ENCODE peak calls at places on chromosome 4, in nine cellular contexts. One of them, this sample, is unnamed.

GRCh38 chr4:10020871-10021676 is at the start of gene SLC2A9:
- DNase-seq in cardiac muscle cell: peak; percentile 79
- DNase-seq in HCT116: no peak
- DNase-seq in tibial artery: no peak
- DNase-seq in lung: no peak
- DNase-seq in caudate nucleus: no peak
- DNase-seq in GM23248: peak; percentile 60
- DNase-seq in CD8-positive, alpha-beta T cell: no peak
- DNase-seq in A549: no peak
- DNase-seq in this sample: no peak

GRCh38 chr4:128917781-128918180 is 108.3 kb downstream of the JADE1 start:
- DNase-seq in CD8-positive, alpha-beta T cell: no peak
- DNase-seq in A549: no peak
- DNase-seq in tibial artery: no peak
- DNase-seq in lung: no peak
- DNase-seq in caudate nucleus: no peak
- DNase-seq in HCT116: no peak
- DNase-seq in GM23248: no peak
- DNase-seq in cardiac muscle cell: no peak
- DNase-seq in this sample: no peak

GRCh38 chr4:40626183-40626990 is 3.3 kb downstream of the RBM47 start:
- DNase-seq in cardiac muscle cell: peak; percentile 49
- DNase-seq in GM23248: peak; percentile 12
- DNase-seq in A549: no peak
- DNase-seq in CD8-positive, alpha-beta T cell: no peak
- DNase-seq in lung: no peak
- DNase-seq in tibial artery: no peak
- DNase-seq in caudate nucleus: no peak
- DNase-seq in HCT116: no peak
- DNase-seq in this sample: no peak

GRCh38 chr4:10082459-10083272 is 33.9 kb downstream of the WDR1 start:
- DNase-seq in lung: no peak
- DNase-seq in CD8-positive, alpha-beta T cell: no peak
- DNase-seq in A549: no peak
- DNase-seq in HCT116: no peak
- DNase-seq in tibial artery: peak; percentile 51
- DNase-seq in caudate nucleus: no peak
- DNase-seq in GM23248: no peak
- DNase-seq in cardiac muscle cell: no peak
- DNase-seq in this sample: no peak

GRCh38 chr4:4248885-4249203 is 821 bp upstream of the TMEM128 start:
- DNase-seq in A549: no peak
- DNase-seq in tibial artery: no peak
- DNase-seq in lung: no peak
- DNase-seq in HCT116: no peak
- DNase-seq in caudate nucleus: no peak
- DNase-seq in GM23248: peak; percentile 66
- DNase-seq in CD8-positive, alpha-beta T cell: no peak
- DNase-seq in cardiac muscle cell: no peak
- DNase-seq in this sample: no peak

GRCh38 chr4:110309686-110310085 is 111.3 kb upstream of the ELOVL6 start:
- DNase-seq in caudate nucleus: no peak
- DNase-seq in CD8-positive, alpha-beta T cell: no peak
- DNase-seq in lung: no peak
- DNase-seq in tibial artery: no peak
- DNase-seq in cardiac muscle cell: peak; percentile 39
- DNase-seq in A549: no peak
- DNase-seq in HCT116: no peak
- DNase-seq in GM23248: peak; percentile 33
- DNase-seq in this sample: no peak

GRCh38 chr4:4672397-4672796 is 130.5 kb upstream of the STX18 start:
- DNase-seq in CD8-positive, alpha-beta T cell: no peak
- DNase-seq in A549: no peak
- DNase-seq in lung: no peak
- DNase-seq in caudate nucleus: no peak
- DNase-seq in tibial artery: no peak
- DNase-seq in GM23248: no peak
- DNase-seq in HCT116: no peak
- DNase-seq in cardiac muscle cell: no peak
- DNase-seq in this sample: no peak

GRCh38 chr4:15894923-15895411 is 43.6 kb downstream of the FGFBP1 start:
- DNase-seq in tibial artery: no peak
- DNase-seq in lung: no peak
- DNase-seq in A549: peak; percentile 8
- DNase-seq in caudate nucleus: no peak
- DNase-seq in HCT116: no peak
- DNase-seq in GM23248: peak; percentile 65
- DNase-seq in CD8-positive, alpha-beta T cell: no peak
- DNase-seq in cardiac muscle cell: no peak
- DNase-seq in this sample: no peak

GRCh38 chr4:103424853-103425252 is 226.7 kb upstream of the CENPE start:
- DNase-seq in CD8-positive, alpha-beta T cell: no peak
- DNase-seq in cardiac muscle cell: peak; percentile 1
- DNase-seq in caudate nucleus: no peak
- DNase-seq in GM23248: peak; percentile 2
- DNase-seq in HCT116: no peak
- DNase-seq in lung: no peak
- DNase-seq in tibial artery: no peak
- DNase-seq in A549: peak; percentile 3
- DNase-seq in this sample: no peak

GRCh38 chr4:148405161-148405893 is 36.9 kb downstream of the NR3C2 start:
- DNase-seq in lung: peak; percentile 67
- DNase-seq in cardiac muscle cell: no peak
- DNase-seq in CD8-positive, alpha-beta T cell: no peak
- DNase-seq in A549: no peak
- DNase-seq in caudate nucleus: no peak
- DNase-seq in GM23248: no peak
- DNase-seq in tibial artery: no peak
- DNase-seq in HCT116: no peak
- DNase-seq in this sample: no peak

GRCh38 chr4:73945140-73945539 is 36.7 kb downstream of the PF4 start:
- DNase-seq in caudate nucleus: no peak
- DNase-seq in HCT116: no peak
- DNase-seq in CD8-positive, alpha-beta T cell: no peak
- DNase-seq in lung: no peak
- DNase-seq in tibial artery: no peak
- DNase-seq in cardiac muscle cell: no peak
- DNase-seq in GM23248: no peak
- DNase-seq in A549: no peak
- DNase-seq in this sample: no peak

GRCh38 chr4:11842620-11843263 is 414.0 kb upstream of the HS3ST1 start:
- DNase-seq in A549: no peak
- DNase-seq in HCT116: no peak
- DNase-seq in lung: no peak
- DNase-seq in GM23248: no peak
- DNase-seq in cardiac muscle cell: no peak
- DNase-seq in tibial artery: no peak
- DNase-seq in CD8-positive, alpha-beta T cell: no peak
- DNase-seq in caudate nucleus: no peak
- DNase-seq in this sample: no peak

GRCh38 chr4:187840814-187841213 is 154.8 kb upstream of the ZFP42 start:
- DNase-seq in GM23248: no peak
- DNase-seq in lung: no peak
- DNase-seq in caudate nucleus: no peak
- DNase-seq in tibial artery: no peak
- DNase-seq in cardiac muscle cell: no peak
- DNase-seq in HCT116: no peak
- DNase-seq in A549: no peak
- DNase-seq in CD8-positive, alpha-beta T cell: no peak
- DNase-seq in this sample: no peak

GRCh38 chr4:119329837-119330620 is 8.1 kb upstream of the FABP2 start:
- DNase-seq in CD8-positive, alpha-beta T cell: no peak
- DNase-seq in lung: no peak
- DNase-seq in cardiac muscle cell: no peak
- DNase-seq in tibial artery: no peak
- DNase-seq in HCT116: no peak
- DNase-seq in GM23248: no peak
- DNase-seq in A549: no peak
- DNase-seq in caudate nucleus: no peak
- DNase-seq in this sample: no peak

GRCh38 chr4:102868782-102869568 is at the start of gene CISD2:
- DNase-seq in tibial artery: peak; percentile 96
- DNase-seq in lung: peak; percentile 91
- DNase-seq in cardiac muscle cell: peak; percentile 95
- DNase-seq in caudate nucleus: peak; percentile 88
- DNase-seq in GM23248: peak; percentile 97
- DNase-seq in HCT116: peak; percentile 82
- DNase-seq in A549: peak; percentile 67
- DNase-seq in CD8-positive, alpha-beta T cell: peak; percentile 87
- DNase-seq in this sample: peak; percentile 63

GRCh38 chr4:95044204-95044848 is 286.6 kb downstream of the BMPR1B start:
- DNase-seq in tibial artery: no peak
- DNase-seq in cardiac muscle cell: no peak
- DNase-seq in lung: no peak
- DNase-seq in caudate nucleus: no peak
- DNase-seq in CD8-positive, alpha-beta T cell: no peak
- DNase-seq in HCT116: no peak
- DNase-seq in A549: no peak
- DNase-seq in GM23248: no peak
- DNase-seq in this sample: no peak

GRCh38 chr4:69321153-69321729 is 41.0 kb downstream of the UGT2B28 start:
- DNase-seq in lung: no peak
- DNase-seq in CD8-positive, alpha-beta T cell: no peak
- DNase-seq in A549: no peak
- DNase-seq in cardiac muscle cell: no peak
- DNase-seq in HCT116: no peak
- DNase-seq in caudate nucleus: no peak
- DNase-seq in GM23248: no peak
- DNase-seq in tibial artery: no peak
- DNase-seq in this sample: no peak

GRCh38 chr4:3483471-3483921 is 20.4 kb downstream of the DOK7 start:
- DNase-seq in HCT116: no peak
- DNase-seq in A549: no peak
- DNase-seq in GM23248: peak; percentile 89
- DNase-seq in tibial artery: peak; percentile 97
- DNase-seq in caudate nucleus: no peak
- DNase-seq in lung: no peak
- DNase-seq in CD8-positive, alpha-beta T cell: no peak
- DNase-seq in cardiac muscle cell: no peak
- DNase-seq in this sample: no peak

DNA sequence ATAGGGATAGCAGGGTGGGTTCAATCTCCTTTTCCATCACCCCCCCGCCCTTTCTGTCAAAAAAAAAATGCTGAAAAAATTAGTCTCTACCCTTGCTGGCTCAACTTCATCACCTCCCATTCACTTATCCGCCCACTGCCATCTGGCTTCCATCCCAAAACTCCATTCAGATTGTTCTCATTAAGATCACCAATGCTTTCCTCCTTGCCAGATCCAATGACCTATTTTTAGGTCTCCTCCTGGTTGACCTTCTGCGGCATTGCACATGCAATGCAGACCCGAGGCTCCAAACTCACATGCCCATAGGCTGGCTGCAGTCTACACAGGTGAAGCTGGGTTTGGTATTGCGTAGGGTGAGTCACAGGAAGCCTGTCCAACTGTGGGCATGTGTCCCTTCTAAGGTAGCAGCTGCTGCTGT is 21.1 kb upstream of the STIM2 start:
- DNase-seq in tibial artery: no peak
- DNase-seq in HCT116: no peak
- DNase-seq in GM23248: peak; percentile 35
- DNase-seq in caudate nucleus: no peak
- DNase-seq in cardiac muscle cell: peak; percentile 48
- DNase-seq in lung: no peak
- DNase-seq in CD8-positive, alpha-beta T cell: no peak
- DNase-seq in A549: no peak
- DNase-seq in this sample: no peak
- H3K27ac ChIP-seq in tibial artery: no peak overlapping the region
- H3K27ac ChIP-seq in HCT116: no peak overlapping the region
- H3K27ac ChIP-seq in GM23248: no peak overlapping the region
- H3K27ac ChIP-seq in caudate nucleus: no peak overlapping the region
- H3K27ac ChIP-seq in cardiac muscle cell: no peak overlapping the region
- H3K27ac ChIP-seq in lung: no peak overlapping the region
- H3K27ac ChIP-seq in CD8-positive, alpha-beta T cell: no peak overlapping the region
- H3K27ac ChIP-seq in A549: no peak overlapping the region
- H3K27ac ChIP-seq in this sample: no peak overlapping the region

GRCh38 chr4:169611157-169611556 is 1.2 kb downstream of the NEK1 start:
- DNase-seq in CD8-positive, alpha-beta T cell: no peak
- DNase-seq in lung: no peak
- DNase-seq in tibial artery: no peak
- DNase-seq in HCT116: no peak
- DNase-seq in caudate nucleus: no peak
- DNase-seq in A549: no peak
- DNase-seq in GM23248: peak; percentile 35
- DNase-seq in cardiac muscle cell: no peak
- DNase-seq in this sample: no peak
- H3K27ac ChIP-seq in CD8-positive, alpha-beta T cell: no peak overlapping the region
- H3K27ac ChIP-seq in lung: no peak overlapping the region
- H3K27ac ChIP-seq in tibial artery: peak overlapping the region; percentile 98
- H3K27ac ChIP-seq in HCT116: no peak overlapping the region
- H3K27ac ChIP-seq in caudate nucleus: no peak overlapping the region
- H3K27ac ChIP-seq in A549: no peak overlapping the region
- H3K27ac ChIP-seq in GM23248: peak overlapping the region; percentile 92
- H3K27ac ChIP-seq in cardiac muscle cell: no peak overlapping the region
- H3K27ac ChIP-seq in this sample: no peak overlapping the region

DNA sequence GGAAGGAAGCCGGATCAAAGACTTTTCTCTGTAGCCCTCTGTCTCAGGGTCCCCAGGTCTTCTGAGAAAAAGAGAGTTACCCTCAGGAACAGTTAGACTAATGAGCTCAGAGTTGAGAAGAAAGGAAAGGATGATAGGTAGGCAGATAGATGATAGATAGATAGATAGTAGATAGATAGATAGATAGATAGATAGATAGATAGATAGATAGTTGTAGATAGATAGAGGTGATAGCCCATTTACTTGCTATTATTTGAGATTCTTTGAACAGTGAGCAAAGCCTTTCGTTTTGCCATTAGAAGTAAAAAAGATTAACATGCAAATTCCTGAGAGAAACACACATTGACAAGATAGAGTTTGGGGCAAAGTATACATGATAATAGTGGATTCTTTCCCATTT is 86.9 kb upstream of the KIT start:
- DNase-seq in GM23248: no peak
- DNase-seq in HCT116: no peak
- DNase-seq in A549: no peak
- DNase-seq in tibial artery: no peak
- DNase-seq in caudate nucleus: no peak
- DNase-seq in CD8-positive, alpha-beta T cell: no peak
- DNase-seq in lung: no peak
- DNase-seq in cardiac muscle cell: no peak
- DNase-seq in this sample: no peak
- H3K27ac ChIP-seq in GM23248: no peak overlapping the region
- H3K27ac ChIP-seq in HCT116: no peak overlapping the region
- H3K27ac ChIP-seq in A549: no peak overlapping the region
- H3K27ac ChIP-seq in tibial artery: no peak overlapping the region
- H3K27ac ChIP-seq in caudate nucleus: no peak overlapping the region
- H3K27ac ChIP-seq in CD8-positive, alpha-beta T cell: no peak overlapping the region
- H3K27ac ChIP-seq in lung: no peak overlapping the region
- H3K27ac ChIP-seq in cardiac muscle cell: no peak overlapping the region
- H3K27ac ChIP-seq in this sample: no peak overlapping the region

DNA sequence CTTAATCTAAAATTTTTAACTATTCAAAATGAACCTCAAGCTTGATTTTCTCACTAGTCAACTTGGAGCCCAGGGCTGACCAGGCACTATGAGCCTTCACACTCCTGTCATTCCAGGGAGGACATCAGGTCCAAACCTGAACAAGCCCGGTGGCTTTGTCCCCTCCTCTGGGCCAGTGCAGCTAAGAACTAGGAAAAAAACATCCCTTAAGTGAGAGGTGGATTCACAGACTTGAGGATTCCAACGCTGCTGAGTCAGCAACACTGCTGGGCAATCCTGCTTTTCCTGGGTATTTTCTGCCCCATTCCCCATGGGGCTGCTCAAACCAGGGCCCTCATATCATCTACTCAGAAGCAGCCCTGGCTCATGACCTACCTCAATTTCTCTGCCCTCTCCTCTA is 4.0 kb downstream of the RNF212 start:
- DNase-seq in HCT116: no peak
- DNase-seq in GM23248: no peak
- DNase-seq in tibial artery: no peak
- DNase-seq in cardiac muscle cell: no peak
- DNase-seq in A549: no peak
- DNase-seq in lung: no peak
- DNase-seq in caudate nucleus: no peak
- DNase-seq in CD8-positive, alpha-beta T cell: no peak
- DNase-seq in this sample: no peak
- H3K27ac ChIP-seq in HCT116: no peak overlapping the region
- H3K27ac ChIP-seq in GM23248: no peak overlapping the region
- H3K27ac ChIP-seq in tibial artery: no peak overlapping the region
- H3K27ac ChIP-seq in cardiac muscle cell: no peak overlapping the region
- H3K27ac ChIP-seq in A549: no peak overlapping the region
- H3K27ac ChIP-seq in lung: no peak overlapping the region
- H3K27ac ChIP-seq in caudate nucleus: no peak overlapping the region
- H3K27ac ChIP-seq in CD8-positive, alpha-beta T cell: no peak overlapping the region
- H3K27ac ChIP-seq in this sample: no peak overlapping the region

This sample was measured in iPS DF 6.9.